ENCODE peak calls at places on chromosomes 16 and 17, in eight cellular contexts. One of them, this sample, is unnamed.
A peak's percentile ranks its signal among the peaks of the same experiment; 100 is the strongest.

GRCh38 chr16:15736529-15736928 is 86.5 kb downstream of the NDE1 start:
- DNase-seq in Peyer's patch: no peak
- DNase-seq in OCI-LY7: no peak
- DNase-seq in pancreas: no peak
- DNase-seq in tibial artery: no peak
- DNase-seq in uterus: no peak
- DNase-seq in cardiac muscle cell: no peak
- DNase-seq in BE2C: no peak
- DNase-seq in this sample: no peak

GRCh38 chr16:5461574-5461973 is 364.0 kb upstream of the EEF2KMT start:
- DNase-seq in Peyer's patch: no peak
- DNase-seq in OCI-LY7: no peak
- DNase-seq in pancreas: no peak
- DNase-seq in tibial artery: no peak
- DNase-seq in uterus: no peak
- DNase-seq in cardiac muscle cell: no peak
- DNase-seq in BE2C: peak; percentile 70
- DNase-seq in this sample: no peak

GRCh38 chr16:53054670-53055485 is at the start of gene CHD9:
- DNase-seq in Peyer's patch: peak; percentile 80
- DNase-seq in OCI-LY7: peak; percentile 91
- DNase-seq in pancreas: peak; percentile 76
- DNase-seq in tibial artery: peak; percentile 90
- DNase-seq in uterus: peak; percentile 82
- DNase-seq in cardiac muscle cell: peak; percentile 94
- DNase-seq in BE2C: peak; percentile 88
- DNase-seq in this sample: peak; percentile 13

GRCh38 chr16:89201467-89202377 is 1.4 kb upstream of the SLC22A31 start:
- DNase-seq in Peyer's patch: peak; percentile 49
- DNase-seq in OCI-LY7: peak; percentile 71
- DNase-seq in pancreas: peak; percentile 85
- DNase-seq in tibial artery: no peak
- DNase-seq in uterus: peak; percentile 47
- DNase-seq in cardiac muscle cell: peak; percentile 95
- DNase-seq in BE2C: peak; percentile 91
- DNase-seq in this sample: no peak

GRCh38 chr17:61000911-61001310 is 323.3 kb downstream of the BCAS3 start:
- DNase-seq in Peyer's patch: no peak
- DNase-seq in OCI-LY7: no peak
- DNase-seq in pancreas: no peak
- DNase-seq in tibial artery: no peak
- DNase-seq in uterus: no peak
- DNase-seq in cardiac muscle cell: peak; percentile 12
- DNase-seq in BE2C: no peak
- DNase-seq in this sample: no peak

GRCh38 chr16:84844049-84844350 is 24.2 kb downstream of the CRISPLD2 start:
- DNase-seq in Peyer's patch: no peak
- DNase-seq in OCI-LY7: no peak
- DNase-seq in pancreas: no peak
- DNase-seq in tibial artery: no peak
- DNase-seq in uterus: no peak
- DNase-seq in cardiac muscle cell: no peak
- DNase-seq in BE2C: no peak
- DNase-seq in this sample: no peak

GRCh38 chr16:73125860-73126259 is 77.9 kb upstream of the ZFHX3 start:
- DNase-seq in Peyer's patch: no peak
- DNase-seq in OCI-LY7: no peak
- DNase-seq in pancreas: no peak
- DNase-seq in tibial artery: no peak
- DNase-seq in uterus: no peak
- DNase-seq in cardiac muscle cell: no peak
- DNase-seq in BE2C: no peak
- DNase-seq in this sample: no peak

GRCh38 chr16:63720848-63721247 is 1401.0 kb downstream of the CDH11 start:
- DNase-seq in Peyer's patch: no peak
- DNase-seq in OCI-LY7: peak; percentile 1
- DNase-seq in pancreas: no peak
- DNase-seq in tibial artery: no peak
- DNase-seq in uterus: no peak
- DNase-seq in cardiac muscle cell: peak; percentile 5
- DNase-seq in BE2C: no peak
- DNase-seq in this sample: no peak

GRCh38 chr17:41519501-41520224 is 973 bp upstream of the KRT15 start:
- DNase-seq in Peyer's patch: no peak
- DNase-seq in OCI-LY7: no peak
- DNase-seq in pancreas: peak; percentile 36
- DNase-seq in tibial artery: no peak
- DNase-seq in uterus: no peak
- DNase-seq in cardiac muscle cell: no peak
- DNase-seq in BE2C: peak; percentile 58
- DNase-seq in this sample: no peak

GRCh38 chr16:11793840-11794239 is 3.2 kb downstream of the ZC3H7A start:
- DNase-seq in Peyer's patch: no peak
- DNase-seq in OCI-LY7: no peak
- DNase-seq in pancreas: no peak
- DNase-seq in tibial artery: peak; percentile 28
- DNase-seq in uterus: no peak
- DNase-seq in cardiac muscle cell: no peak
- DNase-seq in BE2C: peak; percentile 28
- DNase-seq in this sample: no peak

GRCh38 chr17:42775534-42776098 is 2.4 kb downstream of the VPS25 start:
- DNase-seq in Peyer's patch: no peak
- DNase-seq in OCI-LY7: no peak
- DNase-seq in pancreas: no peak
- DNase-seq in tibial artery: no peak
- DNase-seq in uterus: no peak
- DNase-seq in cardiac muscle cell: no peak
- DNase-seq in BE2C: no peak
- DNase-seq in this sample: no peak

GRCh38 chr16:27322858-27323780 is 9.3 kb downstream of the IL4R start:
- DNase-seq in Peyer's patch: no peak
- DNase-seq in OCI-LY7: no peak
- DNase-seq in pancreas: peak; percentile 52
- DNase-seq in tibial artery: peak; percentile 25
- DNase-seq in uterus: no peak
- DNase-seq in cardiac muscle cell: no peak
- DNase-seq in BE2C: no peak
- DNase-seq in this sample: no peak

GRCh38 chr16:35134471-35134870 is 1675.1 kb downstream of the TP53TG3F start:
- DNase-seq in Peyer's patch: no peak
- DNase-seq in OCI-LY7: no peak
- DNase-seq in pancreas: no peak
- DNase-seq in tibial artery: no peak
- DNase-seq in uterus: no peak
- DNase-seq in cardiac muscle cell: no peak
- DNase-seq in BE2C: no peak
- DNase-seq in this sample: no peak

GRCh38 chr16:88527186-88527936 is 42.8 kb upstream of the ZC3H18 start:
- DNase-seq in Peyer's patch: peak; percentile 66
- DNase-seq in OCI-LY7: peak; percentile 67
- DNase-seq in pancreas: no peak
- DNase-seq in tibial artery: no peak
- DNase-seq in uterus: peak; percentile 77
- DNase-seq in cardiac muscle cell: peak; percentile 80
- DNase-seq in BE2C: peak; percentile 75
- DNase-seq in this sample: no peak

GRCh38 chr16:69563605-69564580 is 1.9 kb upstream of the NFAT5 start:
- DNase-seq in Peyer's patch: peak; percentile 34
- DNase-seq in OCI-LY7: peak; percentile 71
- DNase-seq in pancreas: no peak
- DNase-seq in tibial artery: no peak
- DNase-seq in uterus: no peak
- DNase-seq in cardiac muscle cell: no peak
- DNase-seq in BE2C: peak; percentile 23
- DNase-seq in this sample: no peak

GRCh38 chr16:49422896-49423295 is 49.3 kb downstream of the C16orf78 start:
- DNase-seq in Peyer's patch: no peak
- DNase-seq in OCI-LY7: no peak
- DNase-seq in pancreas: no peak
- DNase-seq in tibial artery: no peak
- DNase-seq in uterus: no peak
- DNase-seq in cardiac muscle cell: peak; percentile 28
- DNase-seq in BE2C: no peak
- DNase-seq in this sample: no peak

GRCh38 chr17:4735825-4736651 is 3.6 kb upstream of the ZMYND15 start:
- DNase-seq in Peyer's patch: no peak
- DNase-seq in OCI-LY7: no peak
- DNase-seq in pancreas: no peak
- DNase-seq in tibial artery: no peak
- DNase-seq in uterus: no peak
- DNase-seq in cardiac muscle cell: no peak
- DNase-seq in BE2C: no peak
- DNase-seq in this sample: no peak

GRCh38 chr16:30951785-30952184 is 2.9 kb downstream of the ORAI3 start:
- DNase-seq in Peyer's patch: no peak
- DNase-seq in OCI-LY7: no peak
- DNase-seq in pancreas: no peak
- DNase-seq in tibial artery: peak; percentile 94
- DNase-seq in uterus: peak; percentile 78
- DNase-seq in cardiac muscle cell: no peak
- DNase-seq in BE2C: no peak
- DNase-seq in this sample: no peak

DNA sequence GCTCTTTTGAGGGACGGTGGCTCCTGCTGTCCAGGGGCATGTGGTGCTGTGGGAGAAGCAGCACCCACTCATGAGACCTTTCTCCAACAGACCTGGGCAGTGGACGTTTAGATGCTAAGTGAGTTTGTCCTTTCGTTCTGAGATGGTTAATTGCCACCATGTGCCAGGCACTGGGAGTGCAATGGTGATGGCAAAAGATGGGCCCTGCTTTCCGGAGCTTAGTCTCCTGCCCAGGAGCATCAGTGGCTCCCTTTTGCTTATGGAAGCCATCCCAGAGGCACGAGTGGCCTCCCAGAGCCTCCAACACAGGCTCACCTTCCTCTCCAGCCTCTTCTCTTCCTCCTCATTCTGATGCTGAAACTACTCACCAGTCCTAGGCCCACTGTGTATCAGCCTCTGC is 28.4 kb downstream of the CASKIN2 start:
- DNase-seq in Peyer's patch: no peak
- DNase-seq in OCI-LY7: no peak
- DNase-seq in pancreas: no peak
- DNase-seq in tibial artery: no peak
- DNase-seq in uterus: no peak
- DNase-seq in cardiac muscle cell: no peak
- DNase-seq in BE2C: no peak
- DNase-seq in this sample: no peak
- H3K4me1 ChIP-seq in Peyer's patch: no peaks in the 10 kb centered on the region
- H3K4me1 ChIP-seq in OCI-LY7: peaks cover 16% of the 10 kb centered on the region
- H3K4me1 ChIP-seq in pancreas: peaks cover 11% of the 10 kb centered on the region
- H3K4me1 ChIP-seq in tibial artery: no peaks in the 10 kb centered on the region
- H3K4me1 ChIP-seq in uterus: no peaks in the 10 kb centered on the region
- H3K4me1 ChIP-seq in cardiac muscle cell: no peaks in the 10 kb centered on the region
- H3K4me1 ChIP-seq in BE2C: no peaks in the 10 kb centered on the region
- H3K4me1 ChIP-seq in this sample: no peaks in the 10 kb centered on the region

DNA sequence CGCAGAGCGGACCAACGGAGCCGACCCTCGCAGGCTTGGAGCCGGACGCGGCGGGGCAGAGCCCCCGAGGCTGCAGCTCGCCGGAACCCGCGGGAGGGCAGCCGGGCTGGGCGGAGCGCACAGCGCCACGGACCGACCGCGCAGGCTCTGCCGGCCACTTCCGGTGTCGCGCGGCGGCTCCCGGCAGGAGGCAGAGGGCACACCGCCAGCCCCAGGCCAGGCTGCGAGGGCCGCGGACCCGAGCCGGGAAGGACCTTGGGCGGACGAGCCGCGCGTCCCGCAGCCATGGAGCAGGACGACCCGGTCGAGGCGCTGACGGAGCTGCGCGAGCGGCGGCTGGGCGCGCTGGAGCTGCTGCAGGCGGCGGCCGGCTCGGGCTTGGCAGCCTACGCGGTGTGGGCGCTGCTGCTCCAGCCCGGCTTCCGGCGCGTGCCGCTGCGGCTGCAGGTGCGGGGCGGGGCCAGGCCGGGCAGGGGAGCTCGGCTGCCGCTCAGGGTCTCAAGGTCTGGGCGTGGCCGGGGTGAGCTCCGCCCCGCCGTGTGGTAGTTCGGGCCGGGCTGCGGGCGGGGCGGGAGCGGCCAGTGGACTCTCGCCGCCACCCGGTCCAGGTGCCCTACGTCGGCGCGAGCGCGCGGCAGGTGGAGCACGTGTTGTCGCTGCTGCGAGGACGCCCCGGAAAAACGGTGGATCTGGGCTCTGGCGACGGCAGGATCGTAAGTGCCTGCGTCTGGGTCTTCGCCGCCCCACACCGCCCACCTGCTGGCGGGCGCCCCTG is at the start of gene ANTKMT:
- DNase-seq in Peyer's patch: peak; percentile 89
- DNase-seq in OCI-LY7: peak; percentile 96
- DNase-seq in pancreas: peak; percentile 87
- DNase-seq in tibial artery: peak; percentile 84
- DNase-seq in uterus: peak; percentile 78
- DNase-seq in cardiac muscle cell: peak; percentile 95
- DNase-seq in BE2C: peak; percentile 93
- DNase-seq in this sample: no peak
- TF ChIP-seq CTCF in Peyer's patch: no peak
- TF ChIP-seq CTCF in OCI-LY7: no peak
- TF ChIP-seq CTCF in pancreas: no peak
- TF ChIP-seq CTCF in tibial artery: peak; percentile 7
- TF ChIP-seq CTCF in uterus: no peak
- TF ChIP-seq CTCF in cardiac muscle cell: no peak
- TF ChIP-seq CTCF in BE2C: no peak
- TF ChIP-seq CTCF in this sample: no peak

GRCh38 chr17:81400154-81400938 is 5.1 kb downstream of the BAHCC1 start:
- DNase-seq in Peyer's patch: no peak
- DNase-seq in OCI-LY7: no peak
- DNase-seq in pancreas: no peak
- DNase-seq in tibial artery: no peak
- DNase-seq in uterus: no peak
- DNase-seq in cardiac muscle cell: peak; percentile 59
- DNase-seq in BE2C: no peak
- DNase-seq in this sample: no peak
- H3K4me3 ChIP-seq in Peyer's patch: peak overlapping the region; percentile 91
- H3K4me3 ChIP-seq in OCI-LY7: peak overlapping the region; percentile 44
- H3K4me3 ChIP-seq in pancreas: peak overlapping the region; percentile 53
- H3K4me3 ChIP-seq in tibial artery: peak overlapping the region; percentile 92
- H3K4me3 ChIP-seq in uterus: peak overlapping the region; percentile 52
- H3K4me3 ChIP-seq in cardiac muscle cell: peak overlapping the region; percentile 43
- H3K4me3 ChIP-seq in BE2C: peak overlapping the region; percentile 58
- H3K4me3 ChIP-seq in this sample: peak overlapping the region; percentile 70

DNA sequence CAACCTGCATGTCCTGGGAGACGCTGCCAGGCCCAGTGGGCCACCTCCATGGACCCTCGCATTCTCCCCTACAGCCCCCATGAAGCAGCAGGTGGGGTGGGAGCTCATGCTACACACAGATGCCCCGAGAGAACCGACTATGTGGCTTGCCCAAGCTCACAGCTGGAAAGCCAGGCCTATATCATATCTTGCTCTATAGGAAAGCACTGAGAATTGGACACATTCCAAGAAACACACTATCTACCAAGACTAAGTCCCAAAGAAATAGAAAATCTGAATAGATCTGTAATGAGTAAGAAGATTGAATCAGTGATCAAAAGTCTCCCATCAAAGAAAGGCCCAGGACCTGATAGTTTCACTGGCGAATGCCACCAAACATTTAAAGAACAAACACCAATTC is 7.3 kb upstream of the AATK start:
- DNase-seq in Peyer's patch: no peak
- DNase-seq in OCI-LY7: no peak
- DNase-seq in pancreas: no peak
- DNase-seq in tibial artery: no peak
- DNase-seq in uterus: no peak
- DNase-seq in cardiac muscle cell: no peak
- DNase-seq in BE2C: no peak
- DNase-seq in this sample: no peak
- H3K4me1 ChIP-seq in Peyer's patch: no peaks in the 10 kb centered on the region
- H3K4me1 ChIP-seq in OCI-LY7: no peaks in the 10 kb centered on the region
- H3K4me1 ChIP-seq in pancreas: no peaks in the 10 kb centered on the region
- H3K4me1 ChIP-seq in tibial artery: no peaks in the 10 kb centered on the region
- H3K4me1 ChIP-seq in uterus: no peaks in the 10 kb centered on the region
- H3K4me1 ChIP-seq in cardiac muscle cell: no peaks in the 10 kb centered on the region
- H3K4me1 ChIP-seq in BE2C: peaks cover 4% of the 10 kb centered on the region
- H3K4me1 ChIP-seq in this sample: no peaks in the 10 kb centered on the region

This sample was measured in thoracic aorta.